ENCODE peak calls at places on chromosomes 16 and 17, in five cellular contexts. J, R, W, E and L are unnamed samples.

GRCh38 chr17:78351449-78352006 is 8.3 kb downstream of the SOCS3 start:
- DNase-seq in J (peak), R (peak), W (no peak), E (peak), L (peak)

GRCh38 chr17:71983828-71984227 is 137.0 kb upstream of the SOX9 start:
- DNase-seq in J (no peak), R (no peak), W (no peak), E (no peak), L (no peak)

GRCh38 chr17:46154151-46154816 is 38.9 kb downstream of the KANSL1 start:
- DNase-seq in J (no peak), R (no peak), W (peak), E (no peak), L (no peak)

GRCh38 chr17:78163881-78164747 is 4.3 kb upstream of the SYNGR2 start:
- DNase-seq in J (no peak), R (no peak), W (no peak), E (no peak), L (no peak)

GRCh38 chr17:4786111-4786491 is at the start of gene VMO1:
- DNase-seq in J (no peak), R (no peak), W (no peak), E (no peak), L (no peak)

GRCh38 chr16:31869511-31870201 is 4.0 kb upstream of the ZNF267 start:
- DNase-seq in J (peak), R (peak), W (peak), E (no peak), L (no peak)

GRCh38 chr16:50284131-50284911 is 18.0 kb downstream of the ADCY7 start:
- DNase-seq in J (no peak), R (no peak), W (peak), E (no peak), L (no peak)

GRCh38 chr17:73998246-73999220 is 204.9 kb upstream of the RPL38 start:
- DNase-seq in J (peak), R (peak), W (no peak), E (no peak), L (no peak)

GRCh38 chr16:47578033-47578432 is 116.9 kb downstream of the PHKB start:
- DNase-seq in J (no peak), R (no peak), W (no peak), E (no peak), L (no peak)

GRCh38 chr17:36921131-36921851 is 16.0 kb upstream of the LHX1 start:
- DNase-seq in J (peak), R (peak), W (no peak), E (no peak), L (no peak)

GRCh38 chr17:56973520-56973919 is 4.4 kb upstream of the SCPEP1 start:
- DNase-seq in J (peak), R (no peak), W (no peak), E (no peak), L (no peak)

GRCh38 chr17:38498353-38498752 is 70.1 kb downstream of the ARHGAP23 start:
- DNase-seq in J (no peak), R (no peak), W (no peak), E (no peak), L (no peak)

GRCh38 chr17:75319818-75320691 is 30.8 kb upstream of the SLC25A19 start:
- DNase-seq in J (no peak), R (no peak), W (no peak), E (no peak), L (no peak)

GRCh38 chr16:660459-661183 is 7.3 kb upstream of the RHOT2 start:
- DNase-seq in J (peak), R (peak), W (peak), E (peak), L (peak)

GRCh38 chr16:66560107-66560506 is 6.1 kb upstream of the CMTM1 start:
- DNase-seq in J (no peak), R (no peak), W (no peak), E (no peak), L (no peak)

GRCh38 chr16:50036426-50036825 is 11.4 kb downstream of the CNEP1R1 start:
- DNase-seq in J (no peak), R (no peak), W (no peak), E (no peak), L (no peak)

GRCh38 chr16:56632160-56632847 is at the start of gene MT1M:
- DNase-seq in J (no peak), R (peak), W (no peak), E (no peak), L (peak)

GRCh38 chr16:17404903-17405691 is 65.7 kb downstream of the XYLT1 start:
- DNase-seq in J (no peak), R (no peak), W (no peak), E (peak), L (peak)

GRCh38 chr17:1976000-1976682 is 49.0 kb downstream of the RTN4RL1 start:
- DNase-seq in J (no peak), R (no peak), W (no peak), E (no peak), L (no peak)

GRCh38 chr17:44108440-44109311 is 14.8 kb downstream of the HDAC5 start:
- DNase-seq in J (no peak), R (no peak), W (no peak), E (peak), L (peak)

GRCh38 chr16:23967018-23967417 is 131.2 kb downstream of the PRKCB start:
- DNase-seq in J (no peak), R (no peak), W (no peak), E (peak), L (no peak)

GRCh38 chr16:84881702-84882521 is 62.1 kb downstream of the CRISPLD2 start:
- DNase-seq in J (peak), R (peak), W (no peak), E (no peak), L (no peak)

GRCh38 chr17:57328109-57328882 is 72.0 kb downstream of the MSI2 start:
- DNase-seq in J (no peak), R (no peak), W (no peak), E (no peak), L (no peak)

GRCh38 chr16:19114359-19115147 is 789 bp downstream of the ITPRIPL2 start:
- DNase-seq in J (peak), R (peak), W (no peak), E (peak), L (no peak)

GRCh38 chr17:17892731-17893130 is 55.9 kb upstream of the SREBF1 start:
- DNase-seq in J (no peak), R (no peak), W (no peak), E (no peak), L (no peak)

GRCh38 chr16:4684763-4685162 is 8.6 kb upstream of the NUDT16L1 start:
- DNase-seq in J (no peak), R (no peak), W (no peak), E (no peak), L (no peak)

GRCh38 chr16:83418565-83418964 is 389.2 kb upstream of the HSBP1 start:
- DNase-seq in J (no peak), R (peak), W (no peak), E (no peak), L (no peak)

GRCh38 chr16:67016143-67016542 is 12.8 kb upstream of the CBFB start:
- DNase-seq in J (no peak), R (no peak), W (no peak), E (no peak), L (no peak)

DNA sequence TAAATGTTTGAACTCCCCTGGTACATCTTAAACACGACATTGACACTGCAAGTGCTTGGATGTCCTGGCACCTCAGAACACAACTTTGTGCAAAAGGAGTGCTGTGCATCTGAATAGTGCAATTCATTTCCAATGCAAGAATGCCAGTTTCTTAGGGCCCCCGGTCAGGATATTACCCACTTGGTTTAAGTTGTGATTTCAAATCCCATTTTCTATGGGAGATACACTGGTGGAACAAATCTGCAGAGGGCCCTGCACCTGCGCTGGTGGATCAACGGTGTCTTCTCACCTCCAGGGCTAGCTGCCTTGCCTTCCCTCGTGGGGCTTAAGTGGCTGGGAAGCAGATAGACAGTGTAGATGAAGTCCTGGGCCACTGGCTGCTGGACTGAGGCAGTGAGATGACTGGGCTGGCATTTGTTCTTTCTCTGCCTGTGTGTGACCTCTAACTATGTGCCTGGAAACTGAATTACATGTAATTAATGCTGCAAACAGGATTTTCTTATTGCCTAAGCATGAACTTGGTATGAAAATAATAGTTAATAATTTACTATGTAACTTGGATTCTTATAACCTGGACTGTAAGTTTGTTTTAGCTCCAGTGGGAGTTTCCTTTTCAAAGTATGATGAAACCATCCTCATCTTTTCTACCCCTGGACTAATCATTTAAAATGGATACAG is 20.9 kb downstream of the HAPSTR1 start:
- DNase-seq in J (no peak), R (no peak), W (no peak), E (no peak), L (no peak)
- H3K27ac ChIP-seq in J (peak), R (no peak), W (no peak), E (no peak), L (no peak)

GRCh38 chr17:42130310-42130936 is 7.8 kb downstream of the HSPB9 start:
- DNase-seq in J (no peak), R (no peak), W (no peak), E (no peak), L (no peak)
- H3K27ac ChIP-seq in J (peak), R (no peak), W (no peak), E (no peak), L (peak)

DNA sequence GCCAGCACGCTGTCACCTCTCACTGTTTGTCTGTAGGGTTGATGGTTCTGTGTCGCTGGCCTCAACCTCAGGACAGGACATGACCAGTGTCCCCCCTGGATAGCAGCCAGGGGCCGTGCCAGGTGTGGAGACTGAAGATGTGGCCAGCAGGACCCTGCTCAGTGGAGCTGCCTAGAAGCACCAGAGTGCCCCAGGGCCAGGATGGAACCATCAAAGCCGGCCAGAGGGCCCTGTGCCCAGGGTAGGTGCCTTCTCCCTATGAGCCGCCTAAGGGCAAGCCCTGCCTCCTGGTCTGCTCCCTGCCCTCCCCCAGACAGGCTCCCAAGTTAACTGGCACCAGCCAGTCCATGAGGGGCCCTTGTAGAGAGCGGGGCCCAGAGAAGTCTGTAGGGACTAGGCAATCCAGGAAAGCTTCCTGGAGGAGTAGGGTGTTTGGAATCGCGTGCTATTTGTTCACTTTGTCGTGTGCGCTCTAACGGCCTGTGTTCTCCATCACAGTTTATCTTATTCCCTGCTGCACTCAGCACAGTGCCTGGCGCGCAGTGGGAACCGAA is 546 bp upstream of the NDUFB10 start:
- DNase-seq in J (no peak), R (no peak), W (peak), E (peak), L (no peak)
- H3K27ac ChIP-seq in J (peak), R (no peak), W (peak), E (peak), L (peak)

GRCh38 chr17:82283208-82283749 is 9.8 kb upstream of the CSNK1D start:
- DNase-seq in J (peak), R (no peak), W (no peak), E (no peak), L (no peak)
- H3K27ac ChIP-seq in J (peak), R (no peak), W (no peak), E (no peak), L (no peak)

DNA sequence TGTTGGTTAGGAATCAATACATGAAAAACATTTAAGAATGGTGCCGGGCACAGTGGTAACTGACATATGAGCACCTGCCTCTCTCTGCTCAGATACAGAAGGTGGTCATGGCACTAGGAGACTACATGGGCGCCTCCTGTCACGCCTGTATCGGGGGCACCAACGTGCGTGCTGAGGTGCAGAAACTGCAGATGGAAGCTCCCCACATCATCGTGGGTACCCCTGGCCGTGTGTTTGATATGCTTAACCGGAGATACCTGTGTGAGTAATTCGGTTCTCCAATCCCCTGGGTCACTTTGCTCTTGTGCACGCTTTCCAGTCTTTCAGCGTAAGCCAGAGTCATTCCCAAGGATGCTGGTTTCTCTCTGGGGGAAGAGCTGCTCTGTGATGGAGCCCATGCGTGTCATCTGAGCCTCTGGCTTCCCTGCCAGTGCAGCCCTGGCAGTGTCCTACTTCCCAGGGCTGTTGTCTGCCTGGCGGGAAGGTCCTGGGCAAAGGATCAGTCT is 3.0 kb upstream of the CD68 start:
- DNase-seq in J (no peak), R (no peak), W (no peak), E (no peak), L (no peak)
- H3K27ac ChIP-seq in J (peak), R (no peak), W (no peak), E (no peak), L (no peak)

DNA sequence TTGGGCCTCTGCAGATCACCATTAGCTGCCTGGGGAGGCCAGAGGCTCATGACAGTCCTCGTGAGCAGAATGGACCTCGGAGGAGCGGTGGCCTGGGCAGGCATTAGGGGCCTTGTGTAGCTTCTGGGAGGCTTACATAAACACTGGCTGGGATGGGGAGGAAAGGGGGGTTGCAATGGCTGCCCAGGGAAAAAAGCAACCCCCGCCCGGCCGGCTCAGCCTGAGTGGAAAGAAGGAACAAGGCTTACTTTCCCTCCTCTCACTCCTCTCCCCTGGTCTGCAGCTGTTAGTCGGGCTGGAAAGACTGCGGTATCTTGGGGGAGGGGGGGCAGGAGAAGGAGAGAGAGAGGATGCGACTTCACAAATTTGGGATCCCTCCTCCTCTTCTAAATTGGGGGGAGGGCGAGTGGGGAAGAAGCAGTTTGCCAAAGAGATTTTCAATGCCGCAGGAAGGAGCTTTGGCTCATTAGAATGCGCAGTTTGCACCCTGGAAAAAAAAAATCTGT is 6.4 kb upstream of the NR1D1 start:
- DNase-seq in J (no peak), R (no peak), W (no peak), E (peak), L (no peak)
- H3K27ac ChIP-seq in J (peak), R (no peak), W (peak), E (peak), L (peak)

GRCh38 chr17:31888124-31888523 is 13.4 kb downstream of the UTP6 start:
- DNase-seq in J (no peak), R (no peak), W (no peak), E (no peak), L (no peak)
- H3K27ac ChIP-seq in J (no peak), R (no peak), W (no peak), E (no peak), L (no peak)

GRCh38 chr17:7046127-7046724 is 2.3 kb upstream of the SLC16A11 start:
- DNase-seq in J (peak), R (peak), W (no peak), E (no peak), L (no peak)

GRCh38 chr17:7048968-7049367 is 5.1 kb upstream of the SLC16A11 start:
- DNase-seq in J (no peak), R (no peak), W (no peak), E (no peak), L (no peak)

GRCh38 chr17:7043544-7044268 is at the start of gene SLC16A11:
- DNase-seq in J (no peak), R (no peak), W (no peak), E (no peak), L (no peak)

GRCh38 chr17:7045492-7046126 is 1.7 kb upstream of the SLC16A11 start:
- DNase-seq in J (peak), R (peak), W (peak), E (no peak), L (no peak)

DNA sequence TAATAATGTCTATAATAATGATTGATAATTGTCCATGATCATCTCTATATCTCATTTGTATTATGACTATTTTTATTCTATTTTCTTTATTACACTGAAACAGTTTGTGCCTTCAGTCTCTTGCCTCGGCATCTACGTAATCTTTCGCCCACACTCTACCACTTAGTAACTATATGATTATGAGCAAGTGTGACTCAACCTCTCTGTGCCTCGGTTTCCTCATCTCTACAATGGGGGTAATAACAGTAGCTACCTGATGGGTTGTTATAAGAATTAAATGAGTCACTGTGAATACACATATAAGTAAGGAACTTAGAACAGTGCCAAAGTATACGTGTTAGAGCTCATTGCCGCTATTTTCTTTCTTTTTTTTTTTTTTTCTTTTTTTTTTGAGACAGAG is 3.7 kb upstream of the SLC16A11 start:
- DNase-seq in J (no peak), R (no peak), W (no peak), E (no peak), L (no peak)
- H3K27ac ChIP-seq in J (no peak), R (no peak), W (no peak), E (no peak), L (no peak)

DNA sequence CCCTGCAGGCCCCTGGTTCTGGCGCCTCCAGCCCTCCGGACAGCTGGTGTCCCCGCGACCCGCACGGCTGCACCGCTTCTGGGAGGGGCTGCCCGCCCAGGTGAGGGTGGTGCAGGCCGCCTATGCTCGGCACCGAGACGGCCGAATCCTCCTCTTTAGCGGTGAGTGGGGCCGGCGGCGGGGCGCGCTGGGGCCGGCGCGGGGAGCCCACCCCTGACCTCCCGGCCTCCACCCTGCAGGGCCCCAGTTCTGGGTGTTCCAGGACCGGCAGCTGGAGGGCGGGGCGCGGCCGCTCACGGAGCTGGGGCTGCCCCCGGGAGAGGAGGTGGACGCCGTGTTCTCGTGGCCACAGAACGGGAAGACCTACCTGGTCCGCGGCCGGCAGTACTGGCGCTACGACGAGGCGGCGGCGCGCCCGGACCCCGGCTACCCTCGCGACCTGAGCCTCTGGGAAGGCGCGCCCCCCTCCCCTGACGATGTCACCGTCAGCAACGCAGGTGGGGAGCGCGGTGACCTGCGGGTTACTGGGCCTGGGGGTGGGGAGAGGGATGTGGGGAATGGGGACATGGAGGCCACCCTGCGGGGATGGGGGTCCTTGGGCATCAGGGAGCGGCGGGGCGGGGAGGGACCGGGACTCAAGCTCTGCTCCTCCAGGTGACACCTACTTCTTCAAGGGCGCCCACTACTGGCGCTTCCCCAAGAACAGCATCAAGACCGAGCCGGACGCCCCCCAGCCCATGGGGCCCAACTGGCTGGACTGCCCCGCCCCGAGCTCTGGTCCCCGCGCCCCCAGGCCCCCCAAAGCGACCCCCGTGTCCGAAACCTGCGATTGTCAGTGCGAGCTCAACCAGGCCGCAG is 7.0 kb upstream of the IL32 start:
- DNase-seq in J (no peak), R (peak), W (peak), E (peak), L (peak)
- H3K27ac ChIP-seq in J (peak), R (no peak), W (peak), E (no peak), L (peak)